ENCODE peak calls at places on chromosome 19, in four cellular contexts. One of them, this sample, is unnamed.

GRCh38 chr19:3080281-3080680 is 13.9 kb upstream of the GNA11 start:
- DNase-seq in cardiac muscle cell: no peak
- DNase-seq in transverse colon: peak; percentile 79
- DNase-seq in effector memory CD4-positive, alpha-beta T cell: no peak
- DNase-seq in this sample: no peak

GRCh38 chr19:47239610-47240296 is 8.8 kb upstream of the BBC3 start:
- DNase-seq in cardiac muscle cell: peak; percentile 65
- DNase-seq in transverse colon: peak; percentile 59
- DNase-seq in effector memory CD4-positive, alpha-beta T cell: peak; percentile 70
- DNase-seq in this sample: peak; percentile 43

GRCh38 chr19:1577090-1577928 is 9.2 kb upstream of the MEX3D start:
- DNase-seq in effector memory CD4-positive, alpha-beta T cell: no peak
- DNase-seq in transverse colon: no peak
- DNase-seq in cardiac muscle cell: no peak
- DNase-seq in this sample: no peak

GRCh38 chr19:56026769-56027168 is 40.2 kb downstream of the NLRP5 start:
- DNase-seq in transverse colon: no peak
- DNase-seq in effector memory CD4-positive, alpha-beta T cell: no peak
- DNase-seq in cardiac muscle cell: no peak
- DNase-seq in this sample: no peak

GRCh38 chr19:11227201-11227886 is 12.1 kb upstream of the ANGPTL8 start:
- DNase-seq in cardiac muscle cell: no peak
- DNase-seq in transverse colon: no peak
- DNase-seq in effector memory CD4-positive, alpha-beta T cell: no peak
- DNase-seq in this sample: peak; percentile 8

GRCh38 chr19:33071887-33072286 is 7.2 kb upstream of the RHPN2 start:
- DNase-seq in transverse colon: peak; percentile 52
- DNase-seq in cardiac muscle cell: no peak
- DNase-seq in effector memory CD4-positive, alpha-beta T cell: no peak
- DNase-seq in this sample: no peak

GRCh38 chr19:920051-920857 is 3.1 kb downstream of the KISS1R start:
- DNase-seq in effector memory CD4-positive, alpha-beta T cell: peak; percentile 56
- DNase-seq in transverse colon: no peak
- DNase-seq in cardiac muscle cell: peak; percentile 53
- DNase-seq in this sample: peak; percentile 76

GRCh38 chr19:29671393-29672076 is 6.3 kb downstream of the PLEKHF1 start:
- DNase-seq in cardiac muscle cell: peak; percentile 60
- DNase-seq in effector memory CD4-positive, alpha-beta T cell: peak; percentile 74
- DNase-seq in transverse colon: peak; percentile 72
- DNase-seq in this sample: peak; percentile 78

GRCh38 chr19:29275266-29275665 is 62.3 kb upstream of the UQCRFS1 start:
- DNase-seq in transverse colon: no peak
- DNase-seq in effector memory CD4-positive, alpha-beta T cell: no peak
- DNase-seq in cardiac muscle cell: no peak
- DNase-seq in this sample: no peak

GRCh38 chr19:3276341-3276799 is 51.9 kb downstream of the CELF5 start:
- DNase-seq in effector memory CD4-positive, alpha-beta T cell: peak; percentile 39
- DNase-seq in transverse colon: peak; percentile 72
- DNase-seq in cardiac muscle cell: no peak
- DNase-seq in this sample: no peak

GRCh38 chr19:33823341-33823740 is 26.7 kb downstream of the KCTD15 start:
- DNase-seq in effector memory CD4-positive, alpha-beta T cell: no peak
- DNase-seq in transverse colon: no peak
- DNase-seq in cardiac muscle cell: no peak
- DNase-seq in this sample: no peak

GRCh38 chr19:34926361-34926684 is 380 bp upstream of the ZNF30 start:
- DNase-seq in transverse colon: no peak
- DNase-seq in effector memory CD4-positive, alpha-beta T cell: no peak
- DNase-seq in cardiac muscle cell: no peak
- DNase-seq in this sample: no peak

GRCh38 chr19:54208784-54209057 is 8.1 kb downstream of the RPS9 start:
- DNase-seq in effector memory CD4-positive, alpha-beta T cell: no peak
- DNase-seq in transverse colon: no peak
- DNase-seq in cardiac muscle cell: peak; percentile 44
- DNase-seq in this sample: no peak

GRCh38 chr19:30669329-30670010 is 297.3 kb downstream of the ZNF536 start:
- DNase-seq in effector memory CD4-positive, alpha-beta T cell: peak; percentile 11
- DNase-seq in cardiac muscle cell: peak; percentile 43
- DNase-seq in transverse colon: peak; percentile 52
- DNase-seq in this sample: peak; percentile 19

GRCh38 chr19:29606420-29606747 is 301 bp downstream of the POP4 start:
- DNase-seq in effector memory CD4-positive, alpha-beta T cell: no peak
- DNase-seq in transverse colon: no peak
- DNase-seq in cardiac muscle cell: no peak
- DNase-seq in this sample: no peak

GRCh38 chr19:39672473-39672872 is 16.8 kb downstream of the LGALS16 start:
- DNase-seq in transverse colon: no peak
- DNase-seq in effector memory CD4-positive, alpha-beta T cell: no peak
- DNase-seq in cardiac muscle cell: no peak
- DNase-seq in this sample: no peak

GRCh38 chr19:31597616-31598015 is 248.4 kb upstream of the TSHZ3 start:
- DNase-seq in effector memory CD4-positive, alpha-beta T cell: no peak
- DNase-seq in cardiac muscle cell: no peak
- DNase-seq in transverse colon: no peak
- DNase-seq in this sample: no peak

DNA sequence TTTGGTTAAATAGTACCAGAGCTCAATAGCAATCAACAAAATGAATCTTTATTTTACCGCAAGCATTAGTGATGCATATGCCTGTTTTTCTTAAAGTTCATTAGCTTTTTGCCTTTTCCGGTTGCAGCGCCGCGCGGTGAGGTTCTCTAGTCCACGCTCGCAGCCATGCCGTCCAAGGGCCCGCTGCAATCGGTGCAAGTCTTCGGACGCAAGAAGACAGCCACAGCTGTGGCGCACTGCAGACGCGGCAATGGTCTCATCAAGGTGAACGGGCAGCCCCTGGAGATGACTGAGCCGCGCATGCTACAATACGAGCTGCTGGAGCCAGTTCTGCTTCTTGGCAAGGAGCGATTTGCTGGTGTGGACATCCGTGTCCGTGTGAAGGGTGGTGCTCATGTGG is 42.1 kb upstream of the ZNF486 start:
- DNase-seq in effector memory CD4-positive, alpha-beta T cell: no peak
- DNase-seq in transverse colon: no peak
- DNase-seq in cardiac muscle cell: no peak
- DNase-seq in this sample: no peak
- H3K36me3 ChIP-seq in effector memory CD4-positive, alpha-beta T cell: no peaks in the 10 kb centered on the region
- H3K36me3 ChIP-seq in transverse colon: peaks cover 2% of the 10 kb centered on the region
- H3K36me3 ChIP-seq in cardiac muscle cell: no peaks in the 10 kb centered on the region
- H3K36me3 ChIP-seq in this sample: peaks cover 8% of the 10 kb centered on the region

GRCh38 chr19:51548213-51548651 is 16.8 kb upstream of the SIGLEC6 start:
- DNase-seq in effector memory CD4-positive, alpha-beta T cell: no peak
- DNase-seq in cardiac muscle cell: no peak
- DNase-seq in transverse colon: no peak
- DNase-seq in this sample: no peak

GRCh38 chr19:51550848-51551672 is 19.6 kb upstream of the SIGLEC6 start:
- DNase-seq in transverse colon: no peak
- DNase-seq in cardiac muscle cell: no peak
- DNase-seq in effector memory CD4-positive, alpha-beta T cell: no peak
- DNase-seq in this sample: no peak

GRCh38 chr19:51548891-51549305 is 17.4 kb upstream of the SIGLEC6 start:
- DNase-seq in effector memory CD4-positive, alpha-beta T cell: no peak
- DNase-seq in transverse colon: no peak
- DNase-seq in cardiac muscle cell: no peak
- DNase-seq in this sample: no peak

GRCh38 chr19:51547397-51548212 is 16.1 kb upstream of the SIGLEC6 start:
- DNase-seq in effector memory CD4-positive, alpha-beta T cell: no peak
- DNase-seq in transverse colon: no peak
- DNase-seq in cardiac muscle cell: peak; percentile 61
- DNase-seq in this sample: no peak

GRCh38 chr19:51549533-51550324 is 18.3 kb upstream of the SIGLEC6 start:
- DNase-seq in effector memory CD4-positive, alpha-beta T cell: no peak
- DNase-seq in cardiac muscle cell: no peak
- DNase-seq in transverse colon: no peak
- DNase-seq in this sample: no peak
- H3K27me3 ChIP-seq in effector memory CD4-positive, alpha-beta T cell: no peaks in the 10 kb centered on the region
- H3K27me3 ChIP-seq in cardiac muscle cell: no peaks in the 10 kb centered on the region
- H3K27me3 ChIP-seq in transverse colon: peaks cover 3% of the 10 kb centered on the region
- H3K27me3 ChIP-seq in this sample: no peaks in the 10 kb centered on the region

DNA sequence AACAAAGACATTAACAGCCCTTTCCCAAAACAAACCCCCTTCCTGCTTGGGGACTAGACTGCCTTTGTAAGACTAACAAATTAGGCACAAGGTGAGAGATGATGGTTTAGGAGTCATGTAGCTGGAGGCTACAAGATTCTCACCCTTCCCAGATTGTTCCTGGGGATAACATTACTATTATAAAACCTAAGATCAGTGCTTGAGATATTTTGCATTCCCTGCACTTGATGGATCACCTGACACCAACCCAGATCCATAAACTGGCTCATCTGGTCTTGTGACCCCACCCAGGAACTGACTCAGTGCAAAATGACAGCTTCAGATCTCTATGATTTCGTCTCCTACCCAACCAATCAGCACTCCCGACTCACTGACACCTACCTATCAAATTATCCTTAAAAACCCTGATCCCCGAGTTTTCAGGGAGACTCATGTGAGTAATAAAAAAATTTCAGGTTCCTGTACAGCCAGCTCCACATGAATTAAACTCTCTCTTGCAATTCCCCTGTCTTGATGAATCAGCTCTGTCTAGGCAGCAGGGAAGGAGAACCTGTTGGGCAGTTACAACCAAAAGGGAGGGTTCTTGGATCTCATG is 2.4 kb upstream of the ZNF616 start:
- DNase-seq in transverse colon: no peak
- DNase-seq in cardiac muscle cell: no peak
- DNase-seq in effector memory CD4-positive, alpha-beta T cell: no peak
- DNase-seq in this sample: no peak
- H3K9me3 ChIP-seq in transverse colon: peaks cover 14% of the 10 kb centered on the region
- H3K9me3 ChIP-seq in cardiac muscle cell: no peaks in the 10 kb centered on the region
- H3K9me3 ChIP-seq in effector memory CD4-positive, alpha-beta T cell: no peaks in the 10 kb centered on the region
- H3K9me3 ChIP-seq in this sample: no peaks in the 10 kb centered on the region

GRCh38 chr19:58398087-58398486 is 2.6 kb downstream of the RNF225 start:
- DNase-seq in cardiac muscle cell: no peak
- DNase-seq in effector memory CD4-positive, alpha-beta T cell: no peak
- DNase-seq in transverse colon: no peak
- DNase-seq in this sample: no peak
- H3K36me3 ChIP-seq in cardiac muscle cell: peaks cover 16% of the 10 kb centered on the region
- H3K36me3 ChIP-seq in effector memory CD4-positive, alpha-beta T cell: peaks cover 21% of the 10 kb centered on the region
- H3K36me3 ChIP-seq in transverse colon: no peaks in the 10 kb centered on the region
- H3K36me3 ChIP-seq in this sample: peaks cover 6% of the 10 kb centered on the region

This sample was measured in naive thymus-derived CD4-positive, alpha-beta T cell.